ENCODE peak calls at places on chromosomes 1 and 21, in five cellular contexts. D is colonic mucosa, Q is uterus, I is heart left ventricle, G is aorta. X is an unnamed sample. For H3K4me1, the result is how much of the 10 kb centered on the place peaks cover.

GRCh38 chr21:45170987-45171386 is 96.6 kb downstream of the ADARB1 start:
- DNase-seq in D (no peak), Q (no peak), I (no peak), G (no peak), X (no peak)

GRCh38 chr21:26070822-26071425 is 99.6 kb downstream of the APP start:
- DNase-seq in D (peak), Q (peak), I (no peak), G (no peak), X (peak)

GRCh38 chr1:90717665-90718410 is 736 bp upstream of the BARHL2 start:
- DNase-seq in D (peak), Q (no peak), I (no peak), G (peak), X (peak)

GRCh38 chr21:42820513-42821465 is 58.5 kb downstream of the WDR4 start:
- DNase-seq in D (peak), Q (no peak), I (no peak), G (no peak), X (no peak)

GRCh38 chr1:88058205-88058604 is 625.9 kb upstream of the PKN2 start:
- DNase-seq in D (no peak), Q (no peak), I (no peak), G (no peak), X (no peak)

GRCh38 chr1:154328318-154329151 is 3.2 kb downstream of the ATP8B2 start:
- DNase-seq in D (peak), Q (peak), I (peak), G (peak), X (peak)

GRCh38 chr1:231841616-231842344 is 215.2 kb downstream of the DISC1 start:
- DNase-seq in D (no peak), Q (no peak), I (no peak), G (no peak), X (no peak)

GRCh38 chr1:99438656-99439055 is 174.4 kb downstream of the PLPPR4 start:
- DNase-seq in D (no peak), Q (no peak), I (no peak), G (no peak), X (no peak)

GRCh38 chr1:180923024-180923841 is 10.5 kb downstream of the KIAA1614 start:
- DNase-seq in D (no peak), Q (no peak), I (no peak), G (no peak), X (no peak)

GRCh38 chr1:196655037-196655436 is 3.2 kb downstream of the CFH start:
- DNase-seq in D (no peak), Q (no peak), I (no peak), G (no peak), X (no peak)

GRCh38 chr1:196655494-196655893 is 3.7 kb downstream of the CFH start:
- DNase-seq in D (no peak), Q (no peak), I (no peak), G (no peak), X (no peak)

GRCh38 chr1:196651637-196652215 is at the start of gene CFH:
- DNase-seq in D (no peak), Q (no peak), I (no peak), G (no peak), X (no peak)

GRCh38 chr1:196651079-196651478 is 764 bp upstream of the CFH start:
- DNase-seq in D (no peak), Q (no peak), I (no peak), G (no peak), X (no peak)

DNA sequence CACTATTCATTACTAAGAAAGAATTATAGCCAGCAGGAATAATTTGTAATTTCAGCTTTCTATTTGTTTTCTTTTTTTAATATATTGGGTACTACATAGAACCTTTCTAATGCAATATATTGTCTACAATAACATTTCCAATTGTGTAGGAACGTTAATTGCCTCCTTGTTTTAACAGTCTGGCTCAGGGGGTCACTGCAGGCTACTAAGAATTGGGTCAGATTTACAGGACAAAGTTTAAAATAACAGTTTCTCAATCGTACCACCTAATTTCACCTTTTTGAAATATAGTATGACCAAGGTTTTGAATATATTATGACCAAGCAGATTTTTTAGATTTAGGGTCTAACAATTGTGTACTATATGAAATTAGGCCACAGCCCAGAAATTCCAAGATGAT is 2.4 kb downstream of the CFH start:
- DNase-seq in D (no peak), Q (no peak), I (no peak), G (no peak), X (no peak)
- H3K4me1 ChIP-seq in D (under half), Q (under half), I (under half), G (under half), X (under half)

GRCh38 chr1:108556079-108556478 is 3.8 kb upstream of the EEIG2 start:
- DNase-seq in D (no peak), Q (no peak), I (no peak), G (no peak), X (no peak)
- H3K27ac ChIP-seq in D (no peak), Q (no peak), I (no peak), G (no peak), X (no peak)

DNA sequence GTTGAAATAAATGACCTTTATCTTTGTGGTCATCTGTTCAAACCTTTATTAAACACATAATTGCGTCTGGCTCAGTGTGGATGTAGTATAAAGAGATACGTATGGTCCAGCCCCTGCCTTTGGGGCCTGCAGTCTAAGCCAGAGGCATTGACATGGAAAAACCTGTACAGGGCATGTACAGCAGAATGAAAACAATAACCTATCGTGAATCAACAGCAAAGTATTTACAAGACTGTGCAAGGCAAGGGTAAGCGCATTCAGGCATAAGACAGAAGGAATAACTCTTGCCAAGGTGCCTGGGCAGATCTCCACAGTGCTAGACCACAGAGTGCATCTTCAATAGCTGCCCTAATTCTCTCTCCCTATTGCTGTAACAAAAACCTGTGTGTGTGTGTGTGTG is 35.5 kb downstream of the KIRREL1 start:
- DNase-seq in D (no peak), Q (no peak), I (no peak), G (no peak), X (no peak)
- H3K4me1 ChIP-seq in D (under half), Q (under half), I (under half), G (under half), X (under half)

GRCh38 chr1:108190686-108191416 is 9.3 kb downstream of the SLC25A24 start:
- DNase-seq in D (no peak), Q (no peak), I (no peak), G (no peak), X (no peak)
- H3K27ac ChIP-seq in D (no peak), Q (no peak), I (no peak), G (no peak), X (no peak)

GRCh38 chr21:33980276-33980916 is 64.8 kb upstream of the ATP5PO start:
- DNase-seq in D (no peak), Q (no peak), I (no peak), G (no peak), X (no peak)

GRCh38 chr21:33976980-33977720 is 61.5 kb upstream of the ATP5PO start:
- DNase-seq in D (no peak), Q (no peak), I (no peak), G (no peak), X (no peak)

GRCh38 chr21:33977721-33978369 is 62.2 kb upstream of the ATP5PO start:
- DNase-seq in D (peak), Q (no peak), I (no peak), G (no peak), X (no peak)

GRCh38 chr21:33976082-33976979 is 60.7 kb upstream of the ATP5PO start:
- DNase-seq in D (peak), Q (peak), I (no peak), G (no peak), X (peak)

GRCh38 chr21:33978585-33978984 is 63.0 kb upstream of the ATP5PO start:
- DNase-seq in D (no peak), Q (no peak), I (no peak), G (no peak), X (no peak)
- H3K4me1 ChIP-seq in D (under half), Q (under half), I (under half), G (under half), X (under half)

DNA sequence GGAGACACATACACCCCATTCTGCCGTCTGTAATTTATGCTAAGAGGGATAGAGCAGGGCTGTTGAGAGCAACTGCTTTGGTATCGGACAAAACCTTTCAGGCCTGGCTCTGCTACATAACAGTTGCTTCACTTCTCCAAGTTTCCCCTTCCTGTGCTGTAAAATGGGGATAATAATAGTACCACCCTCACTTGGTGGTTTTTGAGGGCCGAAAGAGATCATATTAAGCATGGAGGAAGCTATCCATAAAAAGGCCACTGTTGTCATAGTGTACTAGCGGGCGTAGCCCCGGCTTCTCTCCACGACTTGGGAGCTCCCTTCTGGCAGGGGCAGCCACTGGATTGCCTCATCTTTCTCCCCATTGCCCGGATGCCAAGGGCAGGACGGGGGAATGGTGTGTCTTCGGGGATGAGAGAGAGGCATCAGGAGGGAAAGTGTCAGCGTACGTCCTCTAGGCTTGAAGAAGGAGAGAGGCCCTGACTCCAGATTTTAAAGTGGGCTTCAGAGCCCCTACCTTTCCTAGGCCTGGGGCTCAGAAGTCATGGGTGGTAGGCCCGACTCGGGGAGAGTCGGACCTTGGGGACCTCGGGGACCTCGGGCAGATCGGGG is 580 bp upstream of the MFSD2A start:
- DNase-seq in D (peak), Q (no peak), I (no peak), G (no peak), X (peak)
- H3K27ac ChIP-seq in D (no peak), Q (peak), I (no peak), G (no peak), X (peak)